ENCODE peak calls at places on chromosomes 4 and X, in seven cellular contexts. M is left ventricle myocardium inferior; B is lower lobe of right lung; V is effector memory CD4-positive, alpha-beta T cell; C is cardiac muscle cell; P is pancreas; T is GM23338. L is an unnamed sample. For H3K4me1, the result is how much of the 10 kb centered on the place peaks cover.

GRCh38 chr4:137641554-137641953 is 109.3 kb upstream of the PCDH18 start:
- DNase-seq in M (no peak), B (no peak), V (no peak), C (peak), P (no peak), T (no peak), L (no peak)

GRCh38 chr4:8316251-8316771 is 46.8 kb downstream of the HTRA3 start:
- DNase-seq in M (no peak), B (no peak), V (no peak), C (no peak), P (no peak), T (peak), L (no peak)

GRCh38 chrX:107659768-107660167 is 31.5 kb downstream of the PRPS1 start:
- DNase-seq in M (no peak), B (no peak), V (no peak), C (peak), P (no peak), T (peak), L (peak)

GRCh38 chr4:11746734-11747133 is 318.0 kb upstream of the HS3ST1 start:
- DNase-seq in M (no peak), B (no peak), V (no peak), C (peak), P (no peak), T (no peak), L (no peak)

GRCh38 chr4:88606832-88607231 is 14.6 kb downstream of the HERC3 start:
- DNase-seq in M (no peak), B (no peak), V (no peak), C (no peak), P (no peak), T (no peak), L (no peak)

GRCh38 chr4:40333921-40334352 is 1.2 kb upstream of the CHRNA9 start:
- DNase-seq in M (no peak), B (no peak), V (no peak), C (peak), P (no peak), T (peak), L (no peak)

GRCh38 chr4:78749972-78750727 is 26.0 kb upstream of the BMP2K start:
- DNase-seq in M (no peak), B (no peak), V (no peak), C (no peak), P (no peak), T (no peak), L (no peak)

GRCh38 chr4:119490335-119490734 is 138.3 kb downstream of the PDE5A start:
- DNase-seq in M (no peak), B (no peak), V (no peak), C (peak), P (no peak), T (peak), L (no peak)

GRCh38 chrX:41481264-41482109 is 34.3 kb downstream of the NYX start:
- DNase-seq in M (no peak), B (no peak), V (no peak), C (no peak), P (no peak), T (peak), L (no peak)

GRCh38 chr4:175614880-175615279 is 197.2 kb downstream of the GPM6A start:
- DNase-seq in M (no peak), B (no peak), V (no peak), C (no peak), P (no peak), T (no peak), L (no peak)

GRCh38 chrX:47539860-47540259 is 21.1 kb upstream of the ARAF start:
- DNase-seq in M (no peak), B (no peak), V (no peak), C (no peak), P (no peak), T (no peak), L (no peak)

GRCh38 chr4:38188631-38189101 is 228.5 kb downstream of the PTTG2 start:
- DNase-seq in M (no peak), B (no peak), V (no peak), C (no peak), P (no peak), T (no peak), L (no peak)

GRCh38 chr4:80365928-80366327 is 30.4 kb downstream of the CFAP299 start:
- DNase-seq in M (no peak), B (peak), V (peak), C (peak), P (peak), T (peak), L (peak)

GRCh38 chr4:155972098-155972497 is 18.4 kb upstream of the CTSO start:
- DNase-seq in M (no peak), B (no peak), V (no peak), C (peak), P (no peak), T (peak), L (no peak)

GRCh38 chr4:102343964-102344519 is 1.2 kb downstream of the SLC39A8 start:
- DNase-seq in M (no peak), B (peak), V (no peak), C (no peak), P (peak), T (no peak), L (peak)

GRCh38 chr4:17490575-17491059 is 21.3 kb downstream of the QDPR start:
- DNase-seq in M (no peak), B (no peak), V (no peak), C (no peak), P (peak), T (no peak), L (no peak)

GRCh38 chr4:2363056-2363719 is 55.3 kb downstream of the ZFYVE28 start:
- DNase-seq in M (no peak), B (peak), V (no peak), C (no peak), P (peak), T (no peak), L (no peak)

GRCh38 chrX:2954541-2954940 is 25.4 kb upstream of the ARSD start:
- DNase-seq in M (no peak), B (no peak), V (no peak), C (no peak), P (no peak), T (no peak), L (no peak)

GRCh38 chr4:149706942-149707341 is 108.7 kb downstream of the IQCM start:
- DNase-seq in M (no peak), B (no peak), V (no peak), C (no peak), P (no peak), T (no peak), L (no peak)

GRCh38 chr4:95676190-95676589 is 127.4 kb upstream of the UNC5C start:
- DNase-seq in M (no peak), B (no peak), V (no peak), C (peak), P (no peak), T (no peak), L (no peak)

GRCh38 chr4:107624024-107624423 is 96.0 kb downstream of the PAPSS1 start:
- DNase-seq in M (no peak), B (no peak), V (no peak), C (no peak), P (no peak), T (no peak), L (no peak)

GRCh38 chr4:128338634-128339355 is 51.2 kb upstream of the PGRMC2 start:
- DNase-seq in M (no peak), B (no peak), V (no peak), C (peak), P (no peak), T (no peak), L (no peak)

GRCh38 chr4:1413221-1413663 is 7.0 kb upstream of the NKX1-1 start:
- DNase-seq in M (no peak), B (peak), V (no peak), C (no peak), P (peak), T (no peak), L (no peak)

GRCh38 chrX:21374163-21374993 is at the start of gene CNKSR2:
- DNase-seq in M (peak), B (peak), V (peak), C (peak), P (peak), T (peak), L (peak)

GRCh38 chr4:145132521-145133098 is 34.5 kb downstream of the ABCE1 start:
- DNase-seq in M (no peak), B (no peak), V (no peak), C (peak), P (no peak), T (no peak), L (no peak)

GRCh38 chr4:48687313-48687712 is 92.8 kb downstream of the FRYL start:
- DNase-seq in M (no peak), B (no peak), V (no peak), C (no peak), P (no peak), T (no peak), L (no peak)

GRCh38 chr4:156581693-156582092 is 389.9 kb downstream of the PDGFC start:
- DNase-seq in M (no peak), B (no peak), V (no peak), C (no peak), P (no peak), T (no peak), L (no peak)

GRCh38 chrX:119648421-119648775 is 42.2 kb upstream of the NKRF start:
- DNase-seq in M (no peak), B (no peak), V (no peak), C (no peak), P (no peak), T (no peak), L (no peak)

GRCh38 chrX:119646515-119646914 is 40.3 kb upstream of the NKRF start:
- DNase-seq in M (no peak), B (no peak), V (no peak), C (no peak), P (no peak), T (no peak), L (no peak)

GRCh38 chrX:119643696-119644095 is 37.5 kb upstream of the NKRF start:
- DNase-seq in M (no peak), B (no peak), V (no peak), C (no peak), P (no peak), T (no peak), L (no peak)

GRCh38 chrX:119647552-119648420 is 41.6 kb upstream of the NKRF start:
- DNase-seq in M (no peak), B (no peak), V (peak), C (no peak), P (no peak), T (no peak), L (peak)

DNA sequence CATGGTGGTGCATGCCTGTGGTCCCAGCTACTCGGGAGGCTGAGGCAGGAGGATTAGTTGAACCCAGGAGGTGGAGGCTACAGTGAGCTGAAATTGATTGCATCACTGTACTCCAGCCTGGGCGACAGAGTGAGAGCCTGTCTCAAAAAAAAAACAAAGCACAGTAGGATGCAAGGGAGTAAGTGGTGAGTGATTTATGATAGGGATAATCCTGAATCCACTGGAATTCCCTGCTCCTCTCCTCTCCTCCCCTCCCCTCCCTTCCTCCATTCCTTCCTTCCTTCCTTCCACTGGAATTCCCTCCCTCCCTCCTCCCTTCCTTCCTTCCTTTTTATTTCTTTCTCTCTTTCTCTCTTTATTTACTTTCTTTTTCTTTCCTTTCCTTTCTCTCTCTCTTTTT is 40.9 kb upstream of the NKRF start:
- DNase-seq in M (no peak), B (no peak), V (no peak), C (no peak), P (no peak), T (no peak), L (no peak)
- H3K4me1 ChIP-seq in M (under half), B (under half), V (under half), C (under half), P (under half), T (under half), L (under half)

GRCh38 chr4:76590847-76591281 is 155.8 kb downstream of the SHROOM3 start:
- DNase-seq in M (no peak), B (no peak), V (no peak), C (peak), P (no peak), T (peak), L (no peak)

GRCh38 chr4:76591992-76592391 is 157.0 kb downstream of the SHROOM3 start:
- DNase-seq in M (no peak), B (no peak), V (no peak), C (no peak), P (no peak), T (no peak), L (no peak)

GRCh38 chr4:76589402-76589801 is 154.4 kb downstream of the SHROOM3 start:
- DNase-seq in M (no peak), B (no peak), V (no peak), C (peak), P (no peak), T (peak), L (no peak)

GRCh38 chr4:76588268-76588667 is 153.2 kb downstream of the SHROOM3 start:
- DNase-seq in M (no peak), B (no peak), V (no peak), C (no peak), P (no peak), T (peak), L (no peak)

DNA sequence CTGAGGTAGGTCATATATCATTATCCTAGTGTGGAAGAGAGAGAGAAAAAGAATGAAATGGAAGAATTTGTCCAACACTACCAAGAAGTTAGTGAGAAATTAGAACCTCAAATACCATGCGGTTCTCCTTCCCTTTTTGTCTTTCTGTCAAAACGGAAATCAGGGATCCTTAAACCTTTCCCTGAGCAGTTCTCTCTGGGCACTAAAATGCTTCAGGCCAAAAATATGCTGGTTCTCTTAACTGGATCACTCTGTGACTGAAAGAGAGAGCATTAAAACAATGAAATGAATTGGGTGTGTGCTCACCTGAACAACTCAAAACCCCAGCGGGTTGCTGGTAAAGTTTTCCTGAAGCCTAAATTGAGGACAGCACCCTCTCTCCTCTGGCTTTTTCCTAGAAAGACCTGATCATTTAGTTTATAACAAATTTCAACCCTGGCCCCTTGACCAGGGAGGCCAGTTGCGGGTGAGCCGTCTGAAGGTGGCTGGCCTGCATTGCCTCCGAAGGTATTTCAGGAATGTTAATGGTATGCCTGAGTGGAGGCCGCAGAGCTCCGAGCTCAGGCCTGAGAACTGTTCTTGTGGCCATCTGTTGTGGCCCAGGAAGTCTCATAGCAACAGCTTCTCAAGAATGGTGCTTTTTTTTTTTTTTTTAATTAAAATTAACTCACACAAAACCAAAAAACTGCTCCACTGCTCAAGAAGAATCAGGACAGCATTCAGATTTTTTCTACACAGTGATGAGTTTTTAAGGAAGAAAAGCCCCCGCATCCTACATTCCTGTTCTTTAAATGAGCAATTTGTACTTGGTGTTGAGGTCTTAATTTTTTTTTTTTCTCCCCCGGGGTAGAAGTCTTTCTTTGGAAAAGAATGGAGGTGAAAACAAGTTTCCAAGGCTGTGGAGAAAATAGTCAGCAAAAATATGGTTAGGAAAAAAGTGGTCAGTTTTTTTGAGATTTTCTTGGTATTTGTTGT is 155.1 kb downstream of the SHROOM3 start:
- DNase-seq in M (peak), B (peak), V (no peak), C (peak), P (no peak), T (peak), L (no peak)
- H3K4me3 ChIP-seq in M (peak), B (no peak), V (no peak), C (no peak), P (no peak), T (peak), L (no peak)

DNA sequence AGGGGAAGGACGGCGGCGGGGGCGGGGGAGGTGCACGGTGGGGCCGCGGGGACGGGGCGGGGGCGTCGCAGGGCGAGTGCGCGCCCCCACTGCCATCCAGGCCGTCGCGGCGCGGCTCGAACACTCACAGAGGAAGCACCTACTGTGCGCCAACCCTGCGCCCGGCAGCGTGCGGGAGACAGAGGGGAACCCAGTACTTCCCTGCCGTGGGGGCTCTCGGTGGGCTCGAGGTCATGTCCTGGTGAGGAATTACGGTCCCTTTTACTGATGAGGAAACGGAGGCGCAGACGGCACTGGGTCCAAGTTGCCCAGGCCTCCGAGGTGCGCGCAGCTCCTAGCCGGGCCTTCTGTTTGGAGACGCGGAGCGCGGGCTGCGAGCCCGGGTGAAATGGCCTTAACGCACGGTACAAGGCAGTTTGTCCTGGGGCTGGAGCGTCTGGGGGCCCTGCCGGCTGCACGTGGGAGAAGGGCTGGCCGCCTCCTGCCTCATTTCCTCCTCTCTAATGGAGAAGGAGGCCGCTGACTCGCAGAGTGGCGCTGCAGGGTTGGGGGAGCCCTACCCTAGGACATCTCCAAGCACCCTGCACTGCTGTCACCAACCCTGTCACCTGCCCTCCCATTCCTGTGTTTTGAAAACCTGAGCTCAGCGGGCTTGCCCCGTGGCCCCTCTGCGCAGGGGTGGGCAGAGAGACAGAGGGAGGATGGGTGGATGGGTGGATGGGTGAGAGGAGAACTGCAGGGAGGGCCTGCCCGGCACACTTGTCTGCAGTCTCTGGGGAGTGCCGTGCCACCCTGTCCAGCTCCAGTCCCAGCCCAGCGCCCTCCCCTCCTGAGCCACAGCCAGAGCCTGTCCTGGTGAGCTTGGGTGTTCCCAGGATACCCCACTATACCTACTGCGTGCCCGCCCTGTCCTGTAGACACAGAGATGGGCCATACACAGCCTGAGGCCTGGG is 106.0 kb downstream of the ADRA2C start:
- DNase-seq in M (peak), B (peak), V (no peak), C (no peak), P (peak), T (peak), L (no peak)
- H3K4me1 ChIP-seq in M (under half), B (under half), V (under half), C (under half), P (under half), T (under half), L (under half)

GRCh38 chr4:152427971-152428370 is 107.9 kb downstream of the FBXW7 start:
- DNase-seq in M (no peak), B (no peak), V (no peak), C (no peak), P (no peak), T (no peak), L (no peak)
- H3K4me3 ChIP-seq in M (no peak), B (no peak), V (no peak), C (no peak), P (no peak), T (no peak), L (no peak)

GRCh38 chr4:185344743-185345538 is 50.8 kb downstream of the LRP2BP start:
- DNase-seq in M (no peak), B (no peak), V (no peak), C (no peak), P (no peak), T (no peak), L (no peak)

GRCh38 chr4:185341841-185342240 is 53.9 kb downstream of the LRP2BP start:
- DNase-seq in M (no peak), B (no peak), V (no peak), C (no peak), P (no peak), T (no peak), L (no peak)

GRCh38 chr4:185343726-185344581 is 51.8 kb downstream of the LRP2BP start:
- DNase-seq in M (no peak), B (no peak), V (no peak), C (peak), P (no peak), T (no peak), L (no peak)

GRCh38 chr4:185339941-185340340 is 55.8 kb downstream of the LRP2BP start:
- DNase-seq in M (no peak), B (no peak), V (no peak), C (no peak), P (no peak), T (no peak), L (no peak)

DNA sequence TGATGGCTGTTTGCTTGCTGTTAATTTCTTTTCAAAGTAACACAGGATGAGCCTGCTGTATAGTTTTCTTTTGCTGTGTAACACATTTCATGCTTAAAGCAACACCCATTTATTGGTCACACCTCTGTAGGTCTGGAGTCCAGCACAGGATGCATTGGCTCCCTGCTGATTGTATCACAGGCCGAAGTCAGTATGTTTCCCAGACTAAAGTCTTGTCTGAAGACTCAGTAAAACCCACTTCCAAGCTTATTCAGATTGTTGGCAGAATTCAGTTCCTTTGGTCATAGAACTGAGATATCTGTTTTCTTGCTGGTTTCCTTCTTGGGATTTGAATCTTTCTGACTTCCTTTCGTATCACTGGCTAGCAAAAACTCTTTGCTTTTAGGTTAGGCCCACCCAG is 54.3 kb downstream of the LRP2BP start:
- DNase-seq in M (no peak), B (no peak), V (no peak), C (no peak), P (no peak), T (no peak), L (no peak)
- H3K4me1 ChIP-seq in M (under half), B (under half), V (under half), C (under half), P (under half), T (under half), L (under half)

GRCh38 chrX:11406109-11406755 is 113.0 kb downstream of the AMELX start:
- DNase-seq in M (no peak), B (no peak), V (no peak), C (peak), P (no peak), T (no peak), L (no peak)
- H3K4me3 ChIP-seq in M (no peak), B (no peak), V (no peak), C (no peak), P (no peak), T (no peak), L (no peak)

DNA sequence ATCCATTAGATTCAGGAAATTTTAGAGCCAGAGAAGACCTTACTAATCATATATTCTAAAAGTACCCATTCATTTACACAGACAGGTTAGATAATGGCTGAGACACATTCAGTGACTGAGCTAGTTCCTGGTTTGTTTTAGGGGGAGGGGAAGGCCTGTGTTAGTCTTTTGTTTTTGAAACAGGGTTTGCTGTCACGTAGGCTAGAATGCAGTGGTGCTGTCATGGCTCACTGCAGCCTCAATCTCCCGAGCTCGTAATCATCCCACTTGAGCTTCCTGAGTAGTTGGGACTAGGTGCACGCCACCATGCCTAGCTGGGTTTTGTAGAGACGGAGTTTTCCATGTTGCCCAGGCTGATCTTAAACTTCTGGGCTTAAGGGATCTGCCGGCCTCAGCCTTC is 10.1 kb downstream of the RBPJ start:
- DNase-seq in M (no peak), B (no peak), V (no peak), C (no peak), P (no peak), T (peak), L (no peak)
- H3K4me1 ChIP-seq in M (half or more), B (under half), V (under half), C (under half), P (under half), T (half or more), L (under half)

L was measured in CD8-positive, alpha-beta T cell.